ENCODE peak calls at places on chromosomes 2 and 18, in four cellular contexts. T is HepG2, I is K562, Z is Panc1. R is an unnamed sample.

GRCh38 chr18:23504720-23505119 is 1.4 kb downstream of the RMC1 start:
- DNase-seq in Z (no peak), I (no peak), T (no peak), R (no peak)

GRCh38 chr2:128279786-128280701 is 38.6 kb downstream of the HS6ST1 start:
- DNase-seq in I (no peak), T (no peak), Z (no peak), R (no peak)

GRCh38 chr2:218642786-218643185 is 16.6 kb downstream of the ZNF142 start:
- DNase-seq in T (no peak), Z (no peak), I (no peak), R (no peak)

GRCh38 chr2:73202156-73203054 is at the start of gene NOTO:
- DNase-seq in T (no peak), I (no peak), Z (no peak), R (no peak)

GRCh38 chr2:230793573-230794359 is 71.0 kb upstream of the ITM2C start:
- DNase-seq in Z (peak), I (no peak), T (no peak), R (peak)

GRCh38 chr2:143686585-143687164 is 557.5 kb downstream of the ARHGAP15 start:
- DNase-seq in I (peak), Z (peak), T (peak), R (peak)

GRCh38 chr2:25879133-25879730 is 945 bp upstream of the ASXL2 start:
- DNase-seq in Z (peak), T (peak), I (no peak), R (no peak)

GRCh38 chr2:96218508-96219131 is 10.0 kb upstream of the STARD7 start:
- DNase-seq in T (no peak), I (no peak), Z (no peak), R (no peak)

GRCh38 chr2:107743274-107743673 is 83.4 kb upstream of the RGPD4 start:
- DNase-seq in Z (no peak), I (no peak), T (no peak), R (no peak)

GRCh38 chr18:79904357-79905147 is 46.9 kb downstream of the SLC66A2 start:
- DNase-seq in I (no peak), Z (no peak), T (no peak), R (no peak)

GRCh38 chr2:149832256-149832655 is 244.7 kb upstream of the MMADHC start:
- DNase-seq in T (no peak), Z (no peak), I (no peak), R (no peak)

GRCh38 chr18:36809590-36810381 is 19.0 kb downstream of the TPGS2 start:
- DNase-seq in I (peak), T (peak), Z (no peak), R (peak)

GRCh38 chr18:9885170-9886004 is at the start of gene TXNDC2:
- DNase-seq in Z (no peak), I (peak), T (no peak), R (no peak)

GRCh38 chr2:122643725-122644329 is 888.4 kb downstream of the TSN start:
- DNase-seq in T (no peak), Z (peak), I (no peak), R (no peak)

DNA sequence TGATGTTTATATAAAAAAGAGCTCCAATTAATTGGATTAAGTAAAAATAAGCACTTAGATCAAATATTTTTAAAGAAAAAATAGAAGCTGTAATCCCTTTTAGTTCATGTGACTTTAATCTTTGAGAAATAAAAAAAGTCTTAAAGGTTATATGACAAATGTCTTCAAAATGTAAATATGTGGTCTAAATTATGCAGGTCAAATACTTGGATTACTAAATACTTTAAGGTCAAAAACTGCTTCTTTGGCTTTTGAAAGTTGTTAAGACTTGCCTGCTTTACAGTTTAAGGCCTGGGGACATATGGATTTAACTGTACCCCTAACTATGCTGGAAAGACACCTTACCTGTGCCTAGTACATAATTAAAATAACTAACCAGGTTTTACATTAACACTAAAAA is 15.5 kb upstream of the PDK1 start:
- DNase-seq in T (no peak), I (no peak), Z (no peak), R (no peak)
- TF ChIP-seq TCF7L2 in T (no peak), I (no peak), Z (no peak), R (no peak)

GRCh38 chr2:235325126-235325525 is 168.7 kb upstream of the AGAP1 start:
- DNase-seq in I (no peak), Z (no peak), T (no peak), R (no peak)
- TF ChIP-seq TCF7L2 in I (no peak), Z (no peak), T (no peak), R (no peak)

DNA sequence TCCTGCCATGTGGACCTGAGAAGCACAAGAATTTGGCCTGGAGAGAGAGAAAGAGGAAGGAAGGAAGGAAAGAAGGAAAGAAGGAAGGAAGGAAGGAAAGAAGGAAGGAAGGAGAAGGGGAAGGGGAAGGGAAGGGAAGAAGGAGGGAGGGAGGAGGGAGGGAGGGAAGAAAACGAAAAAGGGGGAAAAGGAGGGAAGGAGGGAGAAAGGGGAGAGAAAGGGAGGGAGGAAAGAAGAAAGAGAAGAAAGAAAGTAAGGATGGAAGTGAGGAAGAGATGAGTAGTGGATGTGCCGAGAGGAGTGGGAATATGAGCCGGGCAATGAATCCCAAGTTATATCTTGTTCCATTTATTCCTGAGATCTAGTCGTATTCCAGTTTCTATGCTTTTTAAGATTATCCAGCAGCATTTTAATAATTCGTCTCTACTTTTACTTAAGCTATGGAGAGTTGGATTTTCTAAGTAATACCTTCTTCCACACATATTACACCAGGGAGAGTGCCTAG is 247.8 kb downstream of the TDRD15 start:
- DNase-seq in Z (no peak), I (no peak), T (no peak), R (no peak)
- TF ChIP-seq TCF7L2 in Z (no peak), I (no peak), T (no peak), R (no peak)

GRCh38 chr2:43612944-43613343 is 17.1 kb upstream of the THADA start:
- DNase-seq in I (no peak), Z (no peak), T (peak), R (no peak)

GRCh38 chr2:43611987-43612894 is 16.4 kb upstream of the THADA start:
- DNase-seq in Z (peak), T (peak), I (peak), R (peak)

GRCh38 chr2:43605851-43606250 is 10.0 kb upstream of the THADA start:
- DNase-seq in I (no peak), T (no peak), Z (no peak), R (no peak)

GRCh38 chr2:43610361-43610760 is 14.5 kb upstream of the THADA start:
- DNase-seq in Z (no peak), T (no peak), I (no peak), R (no peak)

GRCh38 chr2:43609304-43609883 is 13.6 kb upstream of the THADA start:
- DNase-seq in Z (peak), T (peak), I (peak), R (peak)
- TF ChIP-seq TCF7L2 in Z (no peak), T (no peak), I (no peak), R (no peak)

DNA sequence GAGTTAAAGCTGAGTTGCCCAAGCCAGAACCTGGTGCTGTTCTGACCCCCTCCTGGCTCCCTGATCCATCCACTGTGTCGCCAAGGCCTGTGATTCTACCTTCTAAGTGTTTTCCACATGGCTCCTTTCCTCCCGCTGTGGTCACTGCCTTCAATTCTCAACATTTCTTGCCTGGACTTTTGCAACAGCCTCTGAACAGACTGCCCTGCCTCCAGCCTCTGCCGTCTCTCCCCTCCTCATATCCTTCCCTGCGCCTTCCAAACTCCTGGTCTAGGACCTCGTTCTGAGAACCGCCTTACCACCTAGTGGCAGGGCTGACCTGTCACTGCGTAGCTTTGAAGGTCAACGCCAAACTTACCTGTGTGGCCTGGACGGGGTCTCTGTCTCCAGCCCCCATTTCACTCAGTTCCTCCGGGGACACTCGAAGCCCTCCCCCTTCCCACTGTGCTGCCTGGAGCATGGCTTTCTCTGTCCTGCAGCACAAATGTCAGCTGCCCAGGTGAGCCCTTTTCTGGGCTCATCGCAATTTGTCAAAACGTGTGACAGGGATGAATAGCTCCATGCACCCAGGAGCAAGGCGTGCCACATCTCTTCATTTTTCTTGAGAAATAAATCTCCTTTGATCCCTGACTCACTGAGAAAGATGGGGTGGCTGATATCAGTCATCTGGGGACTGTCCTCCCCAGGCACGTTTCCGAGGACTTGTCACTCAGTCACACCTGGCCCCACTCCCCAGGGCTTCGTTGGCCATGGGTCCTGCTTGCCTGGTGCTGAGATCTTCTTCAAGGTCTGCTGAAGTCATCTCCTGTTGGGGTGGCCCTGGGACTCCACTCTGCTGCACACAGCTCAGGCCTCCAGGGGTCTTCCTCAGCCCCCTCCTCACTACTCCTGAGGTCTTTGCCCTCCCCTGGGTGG is 46.7 kb downstream of the LDLRAD4 start:
- DNase-seq in I (no peak), T (no peak), Z (no peak), R (no peak)
- TF ChIP-seq TCF7L2 in I (no peak), T (no peak), Z (no peak), R (no peak)

GRCh38 chr2:59882822-59883221 is 670.6 kb downstream of the BCL11A start:
- DNase-seq in Z (no peak), I (no peak), T (no peak), R (no peak)
- TF ChIP-seq TCF7L2 in Z (no peak), I (no peak), T (no peak), R (no peak)

DNA sequence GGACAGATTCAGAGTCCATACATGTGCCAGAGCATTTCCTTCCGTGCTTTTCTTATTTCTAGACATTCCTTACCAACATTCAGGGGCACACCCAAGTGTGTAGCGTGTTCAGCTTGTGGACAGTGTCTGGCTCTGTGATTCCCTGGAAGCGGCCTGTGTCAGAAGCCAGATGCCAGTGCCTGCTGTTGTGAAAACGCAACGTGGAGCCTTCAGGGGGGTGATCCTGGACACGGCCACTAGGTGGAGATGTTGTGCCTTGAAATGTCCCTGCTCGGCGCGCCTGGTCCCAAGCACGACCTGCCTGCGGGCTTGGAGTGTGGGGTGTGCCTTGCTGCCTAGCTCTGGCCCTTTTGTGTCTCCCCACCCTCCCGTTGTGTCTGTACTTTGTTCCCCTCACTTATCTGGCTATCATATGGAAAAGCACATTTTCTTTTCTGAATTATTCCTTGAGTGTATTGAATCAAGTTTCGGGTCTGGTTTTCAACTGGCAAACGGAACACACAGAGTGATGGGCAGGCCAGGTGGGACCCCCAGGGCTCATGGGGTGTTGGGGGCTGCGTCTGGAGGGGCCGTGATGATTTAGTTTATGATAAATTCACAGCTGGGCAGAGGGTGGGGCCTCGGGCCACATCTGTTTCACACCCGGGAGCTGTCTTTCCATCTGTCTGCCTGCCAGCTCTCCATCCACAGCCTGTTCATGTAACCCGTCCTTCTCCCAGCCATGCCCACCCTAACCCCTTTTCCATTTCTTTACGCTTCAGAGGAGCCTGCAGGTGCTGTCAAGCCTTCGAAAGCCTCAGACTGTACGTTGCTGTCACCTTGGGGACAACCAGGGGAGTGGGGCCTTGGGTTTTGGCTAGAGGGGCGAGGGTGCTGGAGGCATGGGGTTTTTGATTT is 95.5 kb downstream of the DYSF start:
- DNase-seq in Z (peak), I (peak), T (peak), R (peak)
- TF ChIP-seq TCF7L2 in Z (no peak), I (no peak), T (no peak), R (no peak)

GRCh38 chr2:54629914-54630609 is 93.4 kb upstream of the EML6 start:
- DNase-seq in I (no peak), T (peak), Z (peak), R (no peak)
- TF ChIP-seq TCF7L2 in I (no peak), T (no peak), Z (no peak), R (no peak)

GRCh38 chr18:47815486-47816270 is 114.8 kb downstream of the SMAD2 start:
- DNase-seq in I (peak), T (no peak), Z (no peak), R (no peak)

DNA sequence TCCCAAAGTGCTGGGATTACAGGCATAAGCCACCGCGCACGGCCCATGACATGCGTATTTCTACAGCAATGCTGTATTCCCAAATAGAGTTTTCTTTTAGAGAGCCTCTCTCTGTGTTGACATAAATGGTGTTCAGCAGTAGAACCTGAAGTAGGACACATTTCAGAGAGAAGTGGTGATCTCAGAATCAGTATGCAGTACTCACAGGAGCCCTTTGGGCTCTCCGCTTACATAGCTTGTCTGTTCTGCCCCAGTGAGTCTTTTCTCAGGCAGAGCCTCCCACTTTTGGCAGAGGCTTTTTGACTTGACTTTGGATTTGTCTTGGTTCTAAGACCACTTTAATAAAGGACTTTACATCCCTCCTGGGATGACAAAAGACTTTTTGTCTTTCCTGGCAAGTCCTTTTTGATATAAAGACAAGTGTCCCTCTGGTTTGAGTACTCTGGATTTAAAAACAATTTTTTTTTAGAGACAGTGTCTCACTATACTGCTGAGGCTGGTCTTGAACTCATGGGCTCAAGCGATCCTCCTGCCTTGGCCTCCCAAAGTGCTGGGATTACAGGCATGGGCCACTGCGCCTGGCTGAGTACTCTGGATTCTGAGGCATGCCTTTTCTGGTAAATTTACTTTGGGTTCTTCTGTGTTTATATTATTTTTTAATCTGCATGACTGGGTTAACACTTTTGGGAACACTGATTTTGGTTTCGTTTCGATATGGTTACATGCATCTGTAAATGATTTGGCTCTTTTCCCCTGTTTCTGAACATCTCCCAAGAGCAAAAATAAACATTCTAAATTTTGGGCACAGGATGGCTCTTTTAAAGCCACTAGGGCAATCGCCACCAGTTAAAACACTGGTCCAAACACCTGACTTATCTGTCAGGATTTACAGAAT is 113.2 kb downstream of the SMAD2 start:
- DNase-seq in T (no peak), Z (no peak), I (no peak), R (no peak)
- TF ChIP-seq TCF7L2 in T (no peak), Z (no peak), I (no peak), R (no peak)

GRCh38 chr2:225597911-225598310 is 198.4 kb downstream of the NYAP2 start:
- DNase-seq in I (no peak), T (no peak), Z (no peak), R (no peak)
- TF ChIP-seq TCF7L2 in I (no peak), T (no peak), Z (no peak), R (no peak)